ENCODE peak calls at places on chromosomes 7 and 10, in five cellular contexts. One of them, this sample, is unnamed.

GRCh38 chr7:73433924-73434700 is 534 bp downstream of the FZD9 start:
- DNase-seq in transverse colon: no peak
- DNase-seq in body of pancreas: peak; percentile 36
- DNase-seq in heart right ventricle: no peak
- DNase-seq in CD8-positive, alpha-beta T cell: peak; percentile 22
- DNase-seq in this sample: no peak

GRCh38 chr10:44913312-44914079 is 2.4 kb downstream of the TMEM72 start:
- DNase-seq in transverse colon: no peak
- DNase-seq in body of pancreas: no peak
- DNase-seq in heart right ventricle: no peak
- DNase-seq in CD8-positive, alpha-beta T cell: peak; percentile 42
- DNase-seq in this sample: no peak

GRCh38 chr10:131876021-131876420 is 24.8 kb upstream of the PPP2R2D start:
- DNase-seq in transverse colon: no peak
- DNase-seq in body of pancreas: no peak
- DNase-seq in heart right ventricle: no peak
- DNase-seq in CD8-positive, alpha-beta T cell: no peak
- DNase-seq in this sample: no peak

GRCh38 chr7:105688617-105689016 is 107.3 kb upstream of the EFCAB10 start:
- DNase-seq in transverse colon: no peak
- DNase-seq in body of pancreas: no peak
- DNase-seq in heart right ventricle: no peak
- DNase-seq in CD8-positive, alpha-beta T cell: no peak
- DNase-seq in this sample: no peak

GRCh38 chr7:44211126-44211675 is 10.4 kb downstream of the YKT6 start:
- DNase-seq in transverse colon: no peak
- DNase-seq in body of pancreas: no peak
- DNase-seq in heart right ventricle: no peak
- DNase-seq in CD8-positive, alpha-beta T cell: no peak
- DNase-seq in this sample: no peak

GRCh38 chr7:38858281-38858884 is 50.6 kb downstream of the VPS41 start:
- DNase-seq in transverse colon: no peak
- DNase-seq in body of pancreas: no peak
- DNase-seq in heart right ventricle: no peak
- DNase-seq in CD8-positive, alpha-beta T cell: no peak
- DNase-seq in this sample: peak; percentile 71

GRCh38 chr10:118754132-118754555 is 626 bp downstream of the CACUL1 start:
- DNase-seq in transverse colon: peak; percentile 34
- DNase-seq in body of pancreas: peak; percentile 71
- DNase-seq in heart right ventricle: peak; percentile 45
- DNase-seq in CD8-positive, alpha-beta T cell: peak; percentile 28
- DNase-seq in this sample: peak; percentile 40

GRCh38 chr10:30587522-30588031 is 42.0 kb downstream of the LYZL2 start:
- DNase-seq in transverse colon: peak; percentile 64
- DNase-seq in body of pancreas: peak; percentile 34
- DNase-seq in heart right ventricle: peak; percentile 23
- DNase-seq in CD8-positive, alpha-beta T cell: no peak
- DNase-seq in this sample: no peak

GRCh38 chr10:92627845-92628480 is 35.0 kb downstream of the KIF11 start:
- DNase-seq in transverse colon: no peak
- DNase-seq in body of pancreas: no peak
- DNase-seq in heart right ventricle: no peak
- DNase-seq in CD8-positive, alpha-beta T cell: no peak
- DNase-seq in this sample: no peak

GRCh38 chr7:139570119-139570518 is 46.6 kb downstream of the CLEC2L start:
- DNase-seq in transverse colon: no peak
- DNase-seq in body of pancreas: no peak
- DNase-seq in heart right ventricle: no peak
- DNase-seq in CD8-positive, alpha-beta T cell: no peak
- DNase-seq in this sample: no peak

GRCh38 chr10:63503395-63503794 is 17.8 kb upstream of the REEP3 start:
- DNase-seq in transverse colon: no peak
- DNase-seq in body of pancreas: no peak
- DNase-seq in heart right ventricle: no peak
- DNase-seq in CD8-positive, alpha-beta T cell: no peak
- DNase-seq in this sample: no peak

GRCh38 chr10:122514045-122514840 is 46.3 kb upstream of the DMBT1 start:
- DNase-seq in transverse colon: no peak
- DNase-seq in body of pancreas: no peak
- DNase-seq in heart right ventricle: no peak
- DNase-seq in CD8-positive, alpha-beta T cell: no peak
- DNase-seq in this sample: no peak

GRCh38 chr10:84531396-84531795 is 203.0 kb downstream of the CCSER2 start:
- DNase-seq in transverse colon: no peak
- DNase-seq in body of pancreas: no peak
- DNase-seq in heart right ventricle: no peak
- DNase-seq in CD8-positive, alpha-beta T cell: no peak
- DNase-seq in this sample: no peak

GRCh38 chr10:77377678-77378352 is 259.8 kb downstream of the KCNMA1 start:
- DNase-seq in transverse colon: no peak
- DNase-seq in body of pancreas: peak; percentile 74
- DNase-seq in heart right ventricle: no peak
- DNase-seq in CD8-positive, alpha-beta T cell: no peak
- DNase-seq in this sample: no peak

GRCh38 chr10:103923502-103923901 is 5.5 kb upstream of the STN1 start:
- DNase-seq in transverse colon: no peak
- DNase-seq in body of pancreas: peak; percentile 20
- DNase-seq in heart right ventricle: no peak
- DNase-seq in CD8-positive, alpha-beta T cell: no peak
- DNase-seq in this sample: peak; percentile 78

GRCh38 chr7:158053516-158053915 is 534.1 kb downstream of the PTPRN2 start:
- DNase-seq in transverse colon: no peak
- DNase-seq in body of pancreas: no peak
- DNase-seq in heart right ventricle: no peak
- DNase-seq in CD8-positive, alpha-beta T cell: no peak
- DNase-seq in this sample: no peak

GRCh38 chr7:1457949-1458675 is 1.2 kb downstream of the MICALL2 start:
- DNase-seq in transverse colon: no peak
- DNase-seq in body of pancreas: no peak
- DNase-seq in heart right ventricle: no peak
- DNase-seq in CD8-positive, alpha-beta T cell: no peak
- DNase-seq in this sample: no peak

GRCh38 chr7:22827563-22827962 is 4.9 kb upstream of the TOMM7 start:
- DNase-seq in transverse colon: no peak
- DNase-seq in body of pancreas: no peak
- DNase-seq in heart right ventricle: no peak
- DNase-seq in CD8-positive, alpha-beta T cell: no peak
- DNase-seq in this sample: no peak

GRCh38 chr10:72637398-72637857 is 11.5 kb upstream of the MICU1 start:
- DNase-seq in transverse colon: peak; percentile 16
- DNase-seq in body of pancreas: peak; percentile 14
- DNase-seq in heart right ventricle: peak; percentile 62
- DNase-seq in CD8-positive, alpha-beta T cell: no peak
- DNase-seq in this sample: no peak

GRCh38 chr7:64945481-64945756 is 42.3 kb downstream of the ZNF273 start:
- DNase-seq in transverse colon: no peak
- DNase-seq in body of pancreas: no peak
- DNase-seq in heart right ventricle: no peak
- DNase-seq in CD8-positive, alpha-beta T cell: no peak
- DNase-seq in this sample: no peak

GRCh38 chr7:28558236-28558635 is 145.9 kb downstream of the CREB5 start:
- DNase-seq in transverse colon: no peak
- DNase-seq in body of pancreas: no peak
- DNase-seq in heart right ventricle: no peak
- DNase-seq in CD8-positive, alpha-beta T cell: no peak
- DNase-seq in this sample: no peak

GRCh38 chr10:122249303-122249850 is 21.7 kb upstream of the BTBD16 start:
- DNase-seq in transverse colon: no peak
- DNase-seq in body of pancreas: no peak
- DNase-seq in heart right ventricle: no peak
- DNase-seq in CD8-positive, alpha-beta T cell: no peak
- DNase-seq in this sample: no peak

GRCh38 chr7:46764100-46764941 is 817.6 kb downstream of the TNS3 start:
- DNase-seq in transverse colon: no peak
- DNase-seq in body of pancreas: peak; percentile 11
- DNase-seq in heart right ventricle: peak; percentile 76
- DNase-seq in CD8-positive, alpha-beta T cell: no peak
- DNase-seq in this sample: peak; percentile 84

GRCh38 chr10:70932415-70933196 is 44.2 kb upstream of the PCBD1 start:
- DNase-seq in transverse colon: peak; percentile 19
- DNase-seq in body of pancreas: peak; percentile 50
- DNase-seq in heart right ventricle: no peak
- DNase-seq in CD8-positive, alpha-beta T cell: no peak
- DNase-seq in this sample: no peak

GRCh38 chr7:46725838-46726237 is 804.8 kb upstream of the IGFBP3 start:
- DNase-seq in transverse colon: no peak
- DNase-seq in body of pancreas: no peak
- DNase-seq in heart right ventricle: no peak
- DNase-seq in CD8-positive, alpha-beta T cell: no peak
- DNase-seq in this sample: peak; percentile 13

GRCh38 chr7:14073543-14073942 is 84.1 kb upstream of the ETV1 start:
- DNase-seq in transverse colon: no peak
- DNase-seq in body of pancreas: no peak
- DNase-seq in heart right ventricle: peak; percentile 10
- DNase-seq in CD8-positive, alpha-beta T cell: no peak
- DNase-seq in this sample: no peak

GRCh38 chr10:24209946-24210491 is 1.1 kb downstream of the KIAA1217 start:
- DNase-seq in transverse colon: no peak
- DNase-seq in body of pancreas: peak; percentile 26
- DNase-seq in heart right ventricle: peak; percentile 30
- DNase-seq in CD8-positive, alpha-beta T cell: no peak
- DNase-seq in this sample: peak; percentile 77

GRCh38 chr10:122557516-122557915 is 3.0 kb upstream of the DMBT1 start:
- DNase-seq in transverse colon: no peak
- DNase-seq in body of pancreas: no peak
- DNase-seq in heart right ventricle: no peak
- DNase-seq in CD8-positive, alpha-beta T cell: no peak
- DNase-seq in this sample: no peak

GRCh38 chr10:75408512-75408881 is 6.9 kb upstream of the ZNF503 start:
- DNase-seq in transverse colon: no peak
- DNase-seq in body of pancreas: peak; percentile 34
- DNase-seq in heart right ventricle: peak; percentile 17
- DNase-seq in CD8-positive, alpha-beta T cell: no peak
- DNase-seq in this sample: no peak

GRCh38 chr7:123809471-123809870 is 35.5 kb upstream of the HYAL4 start:
- DNase-seq in transverse colon: no peak
- DNase-seq in body of pancreas: no peak
- DNase-seq in heart right ventricle: no peak
- DNase-seq in CD8-positive, alpha-beta T cell: no peak
- DNase-seq in this sample: no peak

DNA sequence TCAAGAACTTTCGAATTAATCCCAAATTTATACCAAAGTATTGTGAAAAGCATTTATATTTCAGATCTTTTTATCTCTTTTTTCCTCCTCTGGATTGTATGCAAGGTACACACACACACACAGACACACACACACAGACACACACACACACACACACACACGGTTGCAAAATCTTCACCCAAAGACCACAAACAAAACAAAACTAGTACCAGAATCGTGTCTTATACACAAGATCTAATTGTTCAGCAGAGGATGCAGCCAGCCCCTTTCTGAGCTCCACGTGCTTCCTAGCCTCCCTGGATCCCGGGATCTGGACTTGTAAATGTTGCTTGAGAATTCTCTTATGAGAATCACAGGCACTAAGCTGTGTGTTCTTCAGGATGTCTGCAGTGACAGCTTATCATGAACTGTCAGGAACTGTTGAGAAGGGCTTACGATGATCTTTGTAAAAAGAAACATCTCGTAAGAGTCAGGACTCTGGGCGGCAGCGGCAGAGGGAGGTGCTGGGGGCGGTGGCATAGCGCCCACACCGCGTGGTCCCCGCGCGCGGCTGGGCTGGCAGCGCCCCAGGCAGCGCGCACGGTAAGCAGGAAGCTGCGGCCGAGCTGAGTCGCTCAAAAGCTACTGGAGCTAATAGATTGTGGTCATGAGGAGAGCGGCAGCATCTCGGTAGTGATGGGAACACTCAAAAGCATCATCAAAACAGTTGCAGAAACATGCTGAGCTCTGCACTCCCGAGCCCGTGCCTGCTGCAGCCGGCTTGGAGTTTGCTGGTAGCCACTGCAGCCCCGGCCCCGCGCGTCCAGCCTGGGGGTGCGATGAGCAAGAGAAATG is 277.6 kb downstream of the GATA3 start:
- DNase-seq in transverse colon: peak; percentile 56
- DNase-seq in body of pancreas: peak; percentile 35
- DNase-seq in heart right ventricle: peak; percentile 7
- DNase-seq in CD8-positive, alpha-beta T cell: peak; percentile 88
- DNase-seq in this sample: peak; percentile 80
- H3K4me1 ChIP-seq in transverse colon: peaks cover 6% of the 10 kb centered on the region
- H3K4me1 ChIP-seq in body of pancreas: peaks cover 6% of the 10 kb centered on the region
- H3K4me1 ChIP-seq in heart right ventricle: no peaks in the 10 kb centered on the region
- H3K4me1 ChIP-seq in CD8-positive, alpha-beta T cell: peaks cover 23% of the 10 kb centered on the region
- H3K4me1 ChIP-seq in this sample: no peaks in the 10 kb centered on the region

GRCh38 chr10:10995120-10995519 is 22.6 kb upstream of the CELF2 start:
- DNase-seq in transverse colon: no peak
- DNase-seq in body of pancreas: no peak
- DNase-seq in heart right ventricle: no peak
- DNase-seq in CD8-positive, alpha-beta T cell: no peak
- DNase-seq in this sample: no peak

GRCh38 chr10:10992072-10992471 is 25.6 kb upstream of the CELF2 start:
- DNase-seq in transverse colon: no peak
- DNase-seq in body of pancreas: no peak
- DNase-seq in heart right ventricle: no peak
- DNase-seq in CD8-positive, alpha-beta T cell: no peak
- DNase-seq in this sample: no peak

GRCh38 chr10:10992961-10993714 is 24.5 kb upstream of the CELF2 start:
- DNase-seq in transverse colon: no peak
- DNase-seq in body of pancreas: no peak
- DNase-seq in heart right ventricle: no peak
- DNase-seq in CD8-positive, alpha-beta T cell: no peak
- DNase-seq in this sample: no peak

GRCh38 chr10:10994360-10994759 is 23.3 kb upstream of the CELF2 start:
- DNase-seq in transverse colon: no peak
- DNase-seq in body of pancreas: no peak
- DNase-seq in heart right ventricle: no peak
- DNase-seq in CD8-positive, alpha-beta T cell: no peak
- DNase-seq in this sample: no peak

DNA sequence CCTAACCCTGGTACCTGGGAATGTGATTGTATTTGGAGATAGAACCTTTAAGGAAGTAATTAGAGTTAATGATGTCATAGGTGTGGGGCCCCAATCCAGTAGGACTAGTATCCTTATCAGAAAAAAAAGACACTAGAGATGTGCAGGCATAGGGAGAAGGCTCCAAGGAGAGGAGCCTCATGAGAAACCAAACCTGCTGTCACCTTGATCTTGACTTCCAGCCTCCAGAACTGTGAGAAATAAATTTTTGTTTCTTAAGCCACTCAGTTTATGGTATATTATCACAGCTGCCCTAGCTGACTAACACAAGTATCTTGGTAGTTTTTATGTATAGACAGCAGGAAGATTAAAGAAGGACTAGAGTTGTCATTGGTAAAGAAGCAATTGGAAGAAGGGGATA is 23.9 kb upstream of the CELF2 start:
- DNase-seq in transverse colon: no peak
- DNase-seq in body of pancreas: no peak
- DNase-seq in heart right ventricle: no peak
- DNase-seq in CD8-positive, alpha-beta T cell: no peak
- DNase-seq in this sample: no peak
- H3K27ac ChIP-seq in transverse colon: no peak overlapping the region
- H3K27ac ChIP-seq in body of pancreas: no peak overlapping the region
- H3K27ac ChIP-seq in heart right ventricle: no peak overlapping the region
- H3K27ac ChIP-seq in CD8-positive, alpha-beta T cell: no peak overlapping the region
- H3K27ac ChIP-seq in this sample: no peak overlapping the region

GRCh38 chr10:14185501-14186045 is 145.2 kb downstream of the FRMD4A start:
- DNase-seq in transverse colon: no peak
- DNase-seq in body of pancreas: no peak
- DNase-seq in heart right ventricle: no peak
- DNase-seq in CD8-positive, alpha-beta T cell: no peak
- DNase-seq in this sample: peak; percentile 98
- TF ChIP-seq CTCF in transverse colon: no peak
- TF ChIP-seq CTCF in body of pancreas: no peak
- TF ChIP-seq CTCF in heart right ventricle: no peak
- TF ChIP-seq CTCF in CD8-positive, alpha-beta T cell: no peak
- TF ChIP-seq CTCF in this sample: peak; percentile 54

GRCh38 chr7:55555160-55555559 is 17.1 kb downstream of the VOPP1 start:
- DNase-seq in transverse colon: no peak
- DNase-seq in body of pancreas: no peak
- DNase-seq in heart right ventricle: no peak
- DNase-seq in CD8-positive, alpha-beta T cell: no peak
- DNase-seq in this sample: no peak
- H3K4me1 ChIP-seq in transverse colon: peaks cover 61% of the 10 kb centered on the region
- H3K4me1 ChIP-seq in body of pancreas: peaks cover 15% of the 10 kb centered on the region
- H3K4me1 ChIP-seq in heart right ventricle: peaks cover 18% of the 10 kb centered on the region
- H3K4me1 ChIP-seq in CD8-positive, alpha-beta T cell: peaks cover 34% of the 10 kb centered on the region
- H3K4me1 ChIP-seq in this sample: peaks cover 14% of the 10 kb centered on the region

This sample was measured in foreskin keratinocyte.